ENCODE peak calls at places on chromosome 14, in six cellular contexts. J is heart left ventricle, I is suprapubic skin, Y is IMR-90, M is tibial artery, A is dorsolateral prefrontal cortex. F is an unnamed sample.

GRCh38 chr14:76863724-76864407 is 37.7 kb downstream of the LRRC74A start:
- DNase-seq in Y (no peak), J (peak; percentile 78), M (peak; percentile 75), I (no peak), A (no peak), F (no peak)

GRCh38 chr14:29926701-29927595 is 699 bp downstream of the PRKD1 start:
- DNase-seq in I (no peak), A (peak; percentile 62), Y (peak; percentile 43), J (peak; percentile 66), M (peak; percentile 73), F (peak; percentile 38)

GRCh38 chr14:50776522-50776921 is 54.4 kb downstream of the NIN start:
- DNase-seq in J (no peak), Y (no peak), M (no peak), I (no peak), A (no peak), F (no peak)

GRCh38 chr14:75518625-75519024 is 3.6 kb upstream of the BATF start:
- DNase-seq in I (no peak), M (no peak), A (no peak), Y (no peak), J (no peak), F (no peak)

GRCh38 chr14:92675421-92675820 is 73.0 kb downstream of the LGMN start:
- DNase-seq in J (no peak), A (peak; percentile 33), M (no peak), Y (no peak), I (no peak), F (no peak)

GRCh38 chr14:49966971-49967630 is 74.2 kb downstream of the ARF6 start:
- DNase-seq in A (no peak), M (no peak), Y (peak; percentile 30), I (no peak), J (no peak), F (no peak)

GRCh38 chr14:100669468-100669867 is 57.2 kb upstream of the DLK1 start:
- DNase-seq in I (no peak), J (no peak), Y (no peak), A (peak; percentile 63), M (no peak), F (no peak)

GRCh38 chr14:38098074-38098846 is 109.4 kb upstream of the SSTR1 start:
- DNase-seq in A (no peak), J (no peak), Y (peak; percentile 95), M (no peak), I (no peak), F (peak; percentile 2)

GRCh38 chr14:92105845-92106094 is 612 bp downstream of the ATXN3 start:
- DNase-seq in A (no peak), J (peak; percentile 78), I (peak; percentile 83), Y (no peak), M (peak; percentile 81), F (peak; percentile 30)

GRCh38 chr14:99395904-99396530 is 84.6 kb downstream of the SETD3 start:
- DNase-seq in A (no peak), J (no peak), Y (peak; percentile 54), I (no peak), M (no peak), F (peak; percentile 31)

GRCh38 chr14:102907980-102908730 is 14.3 kb upstream of the AMN start:
- DNase-seq in Y (no peak), A (no peak), M (no peak), I (peak; percentile 60), J (no peak), F (no peak)

GRCh38 chr14:100914597-100915021 is 11.1 kb upstream of the RTL1 start:
- DNase-seq in M (no peak), J (no peak), A (no peak), Y (peak; percentile 59), I (no peak), F (no peak)

GRCh38 chr14:56562883-56563282 is 16.7 kb upstream of the TMEM260 start:
- DNase-seq in A (no peak), M (no peak), I (no peak), Y (no peak), J (no peak), F (no peak)

GRCh38 chr14:32826404-32827082 is 112.1 kb upstream of the NPAS3 start:
- DNase-seq in M (no peak), Y (no peak), J (peak; percentile 38), I (no peak), A (peak; percentile 48), F (no peak)

GRCh38 chr14:95163132-95163531 is 5.8 kb upstream of the DICER1 start:
- DNase-seq in Y (no peak), M (no peak), J (no peak), I (no peak), A (no peak), F (no peak)

GRCh38 chr14:22510527-22511110 is 78.4 kb downstream of the DAD1 start:
- DNase-seq in I (no peak), Y (peak; percentile 74), M (no peak), A (no peak), J (no peak), F (no peak)

GRCh38 chr14:64421166-64421565 is 33.0 kb downstream of the MTHFD1 start:
- DNase-seq in Y (peak; percentile 73), M (no peak), A (no peak), J (no peak), I (no peak), F (peak; percentile 62)

GRCh38 chr14:50335989-50336391 is 23.9 kb downstream of the DMAC2L start:
- DNase-seq in I (no peak), M (no peak), Y (peak; percentile 65), J (peak; percentile 64), A (peak; percentile 72), F (no peak)

DNA sequence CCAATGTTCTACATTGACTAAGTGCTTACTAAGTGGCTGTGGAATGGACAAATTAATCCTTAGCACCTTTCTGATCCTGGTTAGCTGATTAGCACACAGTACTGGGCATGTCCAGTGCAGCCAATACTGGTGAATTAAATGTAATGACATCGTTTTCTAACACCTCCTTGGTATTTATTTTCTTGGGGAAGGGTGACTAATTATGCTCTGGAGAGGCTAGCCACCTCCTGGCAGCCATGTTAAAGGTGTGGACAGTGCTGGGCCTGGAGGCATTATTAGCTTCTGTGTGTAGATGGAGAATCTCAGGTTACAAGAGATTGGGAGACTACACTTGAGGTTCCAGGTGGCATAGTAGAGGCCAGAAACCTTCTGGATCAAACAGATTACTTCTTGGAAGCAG is 230.9 kb upstream of the DDHD1 start:
- DNase-seq in M (no peak), I (no peak), A (no peak), J (no peak), Y (no peak), F (peak; percentile 9)
- TF ChIP-seq CTCF in M (no peak), I (no peak), A (no peak), J (no peak), Y (no peak), F (no peak)

GRCh38 chr14:90654831-90655276 is 161.4 kb downstream of the TTC7B start:
- DNase-seq in J (no peak), A (no peak), Y (peak; percentile 74), M (no peak), I (no peak), F (no peak)
- H3K27ac ChIP-seq in J (no peak overlapping the region), A (peak overlapping the region; percentile 90), Y (peak overlapping the region; percentile 1), M (peak overlapping the region; percentile 68), I (no peak overlapping the region), F (no peak overlapping the region)

GRCh38 chr14:23568600-23569310 is 1.2 kb upstream of the AP1G2 start:
- DNase-seq in A (no peak), Y (no peak), M (no peak), J (no peak), I (no peak), F (no peak)
- TF ChIP-seq CTCF in A (peak; percentile 25), Y (peak; percentile 29), M (peak; percentile 5), J (no peak), I (no peak), F (no peak)

DNA sequence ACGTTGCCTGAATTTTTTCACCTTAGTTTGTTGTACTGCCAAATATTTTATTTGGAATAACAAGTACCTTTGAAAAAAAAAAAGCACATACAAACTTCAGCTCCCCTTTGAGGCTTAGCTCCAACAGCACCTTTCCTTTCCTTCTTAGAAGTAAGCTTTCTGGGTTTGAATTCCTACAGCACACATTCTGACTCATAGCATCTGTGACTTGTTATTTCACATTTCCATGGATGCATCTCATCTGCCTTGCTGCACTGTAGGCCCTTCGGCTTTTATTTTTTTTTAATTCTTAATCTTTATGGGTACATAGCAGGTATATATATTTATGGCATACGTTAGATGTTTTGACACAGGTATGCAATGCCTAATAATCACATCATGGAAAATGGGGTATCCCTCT is 7.2 kb downstream of the LGALS3 start:
- DNase-seq in I (no peak), A (no peak), J (no peak), M (no peak), Y (peak; percentile 79), F (no peak)
- H3K27ac ChIP-seq in I (peak overlapping the region; percentile 51), A (peak overlapping the region; percentile 74), J (no peak overlapping the region), M (peak overlapping the region; percentile 79), Y (no peak overlapping the region), F (peak overlapping the region; percentile 30)

DNA sequence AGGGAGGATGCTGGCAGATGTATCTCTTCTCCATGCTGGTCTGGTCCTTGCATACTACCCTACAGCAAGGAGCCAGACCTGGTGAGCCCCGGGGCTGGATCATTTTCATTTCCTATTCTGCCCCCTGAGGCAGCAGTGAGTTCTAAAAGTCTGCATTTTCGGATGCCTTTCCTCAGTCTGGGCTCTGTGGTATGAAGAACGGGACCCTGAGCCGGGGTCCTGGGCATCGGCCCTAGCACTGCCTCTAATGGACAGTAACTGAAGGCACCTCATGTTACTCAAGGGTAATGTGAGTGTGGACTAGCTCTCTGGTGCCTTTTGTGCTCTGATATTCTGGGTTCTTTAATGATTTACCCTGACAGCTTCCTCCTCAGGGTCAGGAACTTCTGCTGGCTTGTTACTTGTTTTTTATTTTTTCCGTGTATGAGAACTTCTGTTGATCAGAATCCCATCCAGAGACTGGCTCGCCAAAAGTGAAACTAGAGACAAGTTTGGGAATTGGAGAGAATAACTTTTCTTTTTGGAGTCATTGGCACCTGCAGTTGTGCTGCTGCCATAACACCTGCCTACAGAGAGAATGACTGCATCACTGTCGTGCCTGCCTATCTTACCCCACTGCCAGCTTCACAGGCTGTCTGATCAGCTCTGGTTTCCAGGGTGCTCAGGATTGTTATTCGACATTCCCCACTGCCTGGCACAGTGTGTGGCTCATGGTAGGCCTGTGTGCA is 62.3 kb downstream of the SUSD6 start:
- DNase-seq in A (no peak), J (peak; percentile 31), M (no peak), I (no peak), Y (no peak), F (no peak)
- TF ChIP-seq CTCF in A (no peak), J (no peak), M (no peak), I (no peak), Y (no peak), F (no peak)

GRCh38 chr14:87082917-87083316 is 910.1 kb downstream of the GALC start:
- DNase-seq in J (no peak), I (no peak), M (no peak), A (no peak), Y (no peak), F (no peak)
- H3K27ac ChIP-seq in J (no peak overlapping the region), I (no peak overlapping the region), M (no peak overlapping the region), A (no peak overlapping the region), Y (no peak overlapping the region), F (no peak overlapping the region)

GRCh38 chr14:31545328-31545727 is 15.9 kb upstream of the NUBPL start:
- DNase-seq in A (no peak), M (no peak), I (no peak), J (no peak), Y (no peak), F (no peak)
- TF ChIP-seq CTCF in A (no peak), M (no peak), I (no peak), J (no peak), Y (no peak), F (no peak)

GRCh38 chr14:104977008-104977680 is 1.0 kb downstream of the AHNAK2 start:
- DNase-seq in A (peak; percentile 39), I (peak; percentile 79), J (peak; percentile 29), M (peak; percentile 74), Y (no peak), F (no peak)
- H3K27ac ChIP-seq in A (no peak overlapping the region), I (peak overlapping the region; percentile 49), J (no peak overlapping the region), M (peak overlapping the region; percentile 54), Y (no peak overlapping the region), F (peak overlapping the region; percentile 100)